ENCODE peak calls at places on chromosomes 2 and 18, in four cellular contexts. T, Q, E and S are unnamed samples.

GRCh38 chr2:181616715-181617114 is 40.2 kb downstream of the CERKL start:
- DNase-seq in T (no peak), Q (no peak), E (no peak), S (no peak)

GRCh38 chr2:28713582-28714292 is 37.9 kb upstream of the PPP1CB start:
- DNase-seq in T (no peak), Q (no peak), E (no peak), S (peak; percentile 72)

GRCh38 chr2:17934721-17935120 is 56.3 kb downstream of the KCNS3 start:
- DNase-seq in T (no peak), Q (no peak), E (no peak), S (no peak)

GRCh38 chr2:38971377-38971776 is 81.7 kb downstream of the ARHGEF33 start:
- DNase-seq in T (no peak), Q (no peak), E (no peak), S (no peak)

GRCh38 chr2:134446431-134447091 is 192.7 kb downstream of the MGAT5 start:
- DNase-seq in T (no peak), Q (no peak), E (no peak), S (no peak)

GRCh38 chr2:109013046-109013445 is 24.0 kb upstream of the EDAR start:
- DNase-seq in T (no peak), Q (no peak), E (no peak), S (no peak)

GRCh38 chr2:181658444-181658843 is 1.5 kb upstream of the CERKL start:
- DNase-seq in T (peak; percentile 31), Q (no peak), E (no peak), S (no peak)

GRCh38 chr2:96760986-96761832 is 507 bp downstream of the CNNM4 start:
- DNase-seq in T (peak; percentile 45), Q (peak; percentile 72), E (no peak), S (no peak)

GRCh38 chr18:54247488-54248175 is 21.7 kb upstream of the POLI start:
- DNase-seq in T (peak; percentile 42), Q (no peak), E (no peak), S (no peak)

GRCh38 chr18:68676913-68677312 is 38.0 kb downstream of the TMX3 start:
- DNase-seq in T (no peak), Q (no peak), E (no peak), S (no peak)

GRCh38 chr2:147311058-147311429 is 533.8 kb upstream of the ACVR2A start:
- DNase-seq in T (no peak), Q (no peak), E (no peak), S (no peak)

GRCh38 chr2:129087133-129087813 is 768.6 kb upstream of the HS6ST1 start:
- DNase-seq in T (no peak), Q (no peak), E (peak; percentile 24), S (no peak)

GRCh38 chr2:20126469-20126868 is 75.0 kb upstream of the LAPTM4A start:
- DNase-seq in T (no peak), Q (no peak), E (no peak), S (no peak)

GRCh38 chr2:38239452-38239851 is 137.6 kb downstream of the ATL2 start:
- DNase-seq in T (no peak), Q (no peak), E (no peak), S (no peak)

GRCh38 chr2:47520825-47521665 is 118.1 kb downstream of the MSH2 start:
- DNase-seq in T (peak; percentile 84), Q (peak; percentile 68), E (peak; percentile 34), S (no peak)

GRCh38 chr2:231965118-231965517 is 3.6 kb downstream of the DIS3L2 start:
- DNase-seq in T (peak; percentile 6), Q (no peak), E (no peak), S (no peak)

GRCh38 chr2:28956415-28956826 is 24.7 kb upstream of the TOGARAM2 start:
- DNase-seq in T (peak; percentile 89), Q (peak; percentile 57), E (no peak), S (no peak)

GRCh38 chr2:71462641-71463341 is 9.4 kb downstream of the DYSF start:
- DNase-seq in T (no peak), Q (no peak), E (no peak), S (no peak)

GRCh38 chr2:204749319-204749718 is 204.0 kb downstream of the PARD3B start:
- DNase-seq in T (no peak), Q (no peak), E (no peak), S (no peak)

GRCh38 chr2:16411788-16412187 is 253.8 kb downstream of the CYRIA start:
- DNase-seq in T (no peak), Q (no peak), E (no peak), S (no peak)

GRCh38 chr2:121309801-121310200 is 24.8 kb upstream of the TFCP2L1 start:
- DNase-seq in T (no peak), Q (no peak), E (no peak), S (peak; percentile 23)

GRCh38 chr2:85390941-85391669 is 19.1 kb downstream of the CAPG start:
- DNase-seq in T (peak; percentile 85), Q (peak; percentile 73), E (peak; percentile 47), S (no peak)

GRCh38 chr2:232352511-232353091 is 25.9 kb upstream of the ALPP start:
- DNase-seq in T (no peak), Q (peak; percentile 39), E (no peak), S (no peak)

GRCh38 chr2:74584088-74584645 is 29.6 kb downstream of the DOK1 start:
- DNase-seq in T (no peak), Q (no peak), E (no peak), S (no peak)

GRCh38 chr2:188506843-188507242 is 215.2 kb downstream of the GULP1 start:
- DNase-seq in T (peak; percentile 46), Q (no peak), E (no peak), S (no peak)

GRCh38 chr2:1916881-1917280 is 172.6 kb upstream of the PXDN start:
- DNase-seq in T (no peak), Q (no peak), E (no peak), S (no peak)

GRCh38 chr2:30686000-30686399 is 121.2 kb downstream of the CAPN13 start:
- DNase-seq in T (peak; percentile 76), Q (no peak), E (no peak), S (no peak)

GRCh38 chr18:24227976-24228660 is 89.3 kb downstream of the CABYR start:
- DNase-seq in T (peak; percentile 24), Q (no peak), E (no peak), S (no peak)

GRCh38 chr2:108315408-108316193 is 26.9 kb downstream of the SULT1C2 start:
- DNase-seq in T (peak; percentile 7), Q (no peak), E (no peak), S (peak; percentile 70)

GRCh38 chr2:137316075-137316474 is 550.7 kb downstream of the THSD7B start:
- DNase-seq in T (no peak), Q (no peak), E (no peak), S (no peak)

GRCh38 chr2:45484965-45485364 is 126.1 kb downstream of the SRBD1 start:
- DNase-seq in T (no peak), Q (no peak), E (no peak), S (no peak)

GRCh38 chr2:170461875-170462274 is 253.3 kb upstream of the SP5 start:
- DNase-seq in T (peak; percentile 52), Q (no peak), E (no peak), S (no peak)

GRCh38 chr2:116317111-116317510 is 1497.4 kb upstream of the DDX18 start:
- DNase-seq in T (no peak), Q (no peak), E (no peak), S (no peak)

GRCh38 chr18:6917082-6917481 is 187.6 kb downstream of the ARHGAP28 start:
- DNase-seq in T (peak; percentile 43), Q (no peak), E (no peak), S (peak; percentile 68)

GRCh38 chr2:12318427-12319057 is 398.2 kb upstream of the TRIB2 start:
- DNase-seq in T (no peak), Q (no peak), E (no peak), S (peak; percentile 81)

DNA sequence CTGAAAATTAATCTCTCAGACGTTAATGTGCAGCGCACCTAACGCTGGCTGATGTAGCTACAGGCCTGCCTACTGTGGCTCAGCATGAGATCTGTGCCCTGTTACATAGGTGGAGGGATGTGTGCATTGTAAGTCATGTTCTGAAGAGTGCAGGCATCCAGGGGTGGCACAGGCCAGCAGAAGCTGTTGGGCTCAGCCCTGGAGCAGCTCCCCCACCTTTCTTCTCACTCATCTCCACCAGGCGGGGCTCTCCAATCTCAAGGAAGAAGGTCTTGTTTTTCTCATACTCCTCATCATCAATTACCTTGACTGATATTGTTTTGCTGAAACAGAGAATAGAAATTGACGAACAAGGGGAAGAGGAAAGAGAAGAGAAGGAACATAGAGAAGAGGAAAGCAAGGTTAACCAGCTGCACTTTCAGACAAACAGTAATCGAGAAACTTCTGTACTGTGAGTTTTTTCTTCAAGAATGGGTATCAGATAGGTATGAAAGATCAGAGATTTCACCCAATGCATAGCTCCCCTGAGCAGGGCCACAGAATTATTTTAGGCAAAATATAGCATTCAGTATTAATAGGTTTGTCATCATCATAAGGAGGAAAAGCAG is 273.6 kb downstream of the SLC8A1 start:
- DNase-seq in T (no peak), Q (no peak), E (no peak), S (no peak)
- TF ChIP-seq CTCF in T (peak; percentile 20), Q (no peak), E (no peak), S (no peak)

DNA sequence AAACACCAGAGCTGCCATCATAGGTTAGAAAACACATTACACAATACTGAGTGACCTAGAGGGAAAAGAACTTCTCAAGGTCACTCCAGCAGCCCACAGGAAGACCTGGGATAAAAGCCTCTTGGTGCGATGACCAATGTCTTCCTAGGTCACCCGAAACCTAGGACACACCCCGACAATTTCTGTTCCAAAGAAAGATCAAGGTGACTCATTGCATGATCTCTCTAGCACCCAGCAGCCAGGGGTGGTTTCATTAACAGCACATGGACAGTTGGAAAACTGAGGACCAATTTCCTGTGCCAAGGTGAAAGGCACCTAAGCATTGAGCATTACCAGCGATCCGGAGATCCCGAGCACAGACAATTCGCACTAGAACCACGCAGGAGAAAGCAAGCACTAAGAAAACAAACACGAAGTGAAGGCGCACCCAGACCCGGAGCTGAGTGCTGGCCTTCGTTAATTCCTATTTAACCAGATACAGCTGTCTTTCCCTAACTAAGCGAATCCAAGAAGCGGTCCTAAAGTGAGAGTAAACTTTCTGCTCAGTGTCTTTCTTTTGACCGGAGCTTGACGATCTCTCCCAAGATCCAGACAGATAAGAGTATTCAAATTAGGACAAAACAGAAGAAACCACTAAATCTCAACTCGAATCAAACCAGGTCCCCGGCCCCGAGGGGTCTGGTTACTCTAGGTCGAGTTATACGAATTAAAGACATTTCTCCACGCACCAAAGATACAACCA is 1.4 kb downstream of the CACNB4 start:
- DNase-seq in T (peak; percentile 36), Q (no peak), E (no peak), S (no peak)
- H3K4me3 ChIP-seq in T (peak overlapping the region; percentile 91), Q (peak overlapping the region; percentile 69), E (peak overlapping the region; percentile 77), S (peak overlapping the region; percentile 59)

DNA sequence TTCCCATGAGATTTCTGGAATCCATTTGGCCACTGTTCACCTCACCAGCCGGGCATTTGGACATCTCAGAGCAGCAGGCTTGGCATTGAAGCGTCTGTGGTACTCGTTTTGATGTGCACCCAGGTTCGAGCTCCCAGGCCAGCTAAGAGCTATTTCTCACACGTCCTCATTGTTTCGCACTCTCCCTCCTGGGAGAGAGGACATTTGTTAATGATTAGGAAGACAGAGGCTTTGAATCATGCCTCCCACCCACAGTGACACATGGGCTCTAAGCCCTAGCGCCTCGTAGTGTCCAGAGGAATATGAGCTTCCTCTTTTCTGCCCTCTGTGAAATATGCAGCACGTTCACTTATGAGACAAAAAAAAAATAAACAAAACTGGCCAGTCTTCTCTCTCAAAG is 361.8 kb downstream of the RND3 start:
- DNase-seq in T (no peak), Q (no peak), E (no peak), S (peak; percentile 92)
- TF ChIP-seq CTCF in T (no peak), Q (no peak), E (no peak), S (peak; percentile 50)

GRCh38 chr2:165469417-165469816 is at the start of gene CSRNP3:
- DNase-seq in T (peak; percentile 95), Q (no peak), E (peak; percentile 41), S (peak; percentile 66)
- H3K4me3 ChIP-seq in T (peak within 1 kb of the TSS; percentile 52), Q (peak within 1 kb of the TSS; percentile 47), E (peak within 1 kb of the TSS; percentile 64), S (peak within 1 kb of the TSS; percentile 78)